ENCODE peak calls at places on chromosome 12, in ten cellular contexts. A, U, R, C, J, Z, Q, E, B and D are unnamed samples.

GRCh38 chr12:10364839-10365681 is 24.8 kb downstream of the KLRK1 start:
- DNase-seq in A (no peak), U (peak; percentile 60), R (peak; percentile 89), C (peak; percentile 70), J (peak; percentile 81), Z (no peak), Q (peak; percentile 69), E (peak; percentile 89), B (peak; percentile 83), D (peak; percentile 71)

GRCh38 chr12:132018193-132018916 is 68.6 kb downstream of the EP400 start:
- DNase-seq in A (no peak), U (no peak), R (no peak), C (no peak), J (no peak), Z (peak; percentile 36), Q (no peak), E (no peak), B (no peak), D (no peak)

GRCh38 chr12:57845478-57846284 is 848 bp downstream of the CTDSP2 start:
- DNase-seq in A (peak; percentile 84), U (peak; percentile 93), R (peak; percentile 88), C (peak; percentile 68), J (peak; percentile 65), Z (peak; percentile 95), Q (no peak), E (peak; percentile 60), B (peak; percentile 54), D (peak; percentile 77)

GRCh38 chr12:122980192-122981035 is at the start of gene ARL6IP4:
- DNase-seq in A (peak; percentile 54), U (peak; percentile 87), R (peak; percentile 82), C (peak; percentile 56), J (peak; percentile 64), Z (peak; percentile 95), Q (peak; percentile 73), E (peak; percentile 81), B (peak; percentile 47), D (peak; percentile 70)

GRCh38 chr12:96258451-96258933 is 64.3 kb downstream of the ELK3 start:
- DNase-seq in A (no peak), U (peak; percentile 81), R (no peak), C (no peak), J (peak; percentile 69), Z (no peak), Q (peak; percentile 59), E (peak; percentile 16), B (peak; percentile 40), D (no peak)

GRCh38 chr12:113427882-113428281 is 5.7 kb downstream of the SDSL start:
- DNase-seq in A (no peak), U (no peak), R (no peak), C (no peak), J (no peak), Z (no peak), Q (no peak), E (no peak), B (no peak), D (no peak)

GRCh38 chr12:95974358-95974757 is 21.8 kb downstream of the HAL start:
- DNase-seq in A (no peak), U (no peak), R (no peak), C (no peak), J (no peak), Z (no peak), Q (no peak), E (no peak), B (no peak), D (no peak)

GRCh38 chr12:968561-968960 is 19.1 kb upstream of the RAD52 start:
- DNase-seq in A (no peak), U (no peak), R (no peak), C (no peak), J (no peak), Z (no peak), Q (no peak), E (no peak), B (no peak), D (no peak)

GRCh38 chr12:42574879-42575278 is 14.7 kb downstream of the PRICKLE1 start:
- DNase-seq in A (no peak), U (no peak), R (no peak), C (no peak), J (no peak), Z (no peak), Q (no peak), E (no peak), B (no peak), D (no peak)

GRCh38 chr12:41983394-41983793 is 161.3 kb downstream of the GXYLT1 start:
- DNase-seq in A (no peak), U (no peak), R (no peak), C (no peak), J (no peak), Z (no peak), Q (no peak), E (no peak), B (no peak), D (no peak)

GRCh38 chr12:116647802-116648201 is 88.6 kb downstream of the MAP1LC3B2 start:
- DNase-seq in A (no peak), U (no peak), R (no peak), C (no peak), J (no peak), Z (no peak), Q (no peak), E (no peak), B (no peak), D (no peak)

GRCh38 chr12:115354007-115354452 is 670.1 kb upstream of the TBX3 start:
- DNase-seq in A (no peak), U (peak; percentile 55), R (peak; percentile 84), C (peak; percentile 74), J (no peak), Z (no peak), Q (peak; percentile 30), E (no peak), B (no peak), D (peak; percentile 59)

GRCh38 chr12:132806857-132807256 is 21.8 kb downstream of the GOLGA3 start:
- DNase-seq in A (no peak), U (peak; percentile 47), R (no peak), C (no peak), J (no peak), Z (no peak), Q (no peak), E (no peak), B (no peak), D (no peak)

GRCh38 chr12:10361084-10361483 is 28.8 kb downstream of the KLRK1 start:
- DNase-seq in A (no peak), U (no peak), R (no peak), C (no peak), J (no peak), Z (no peak), Q (no peak), E (no peak), B (no peak), D (no peak)

GRCh38 chr12:105107176-105107496 is 395 bp upstream of the WASHC4 start:
- DNase-seq in A (no peak), U (no peak), R (no peak), C (no peak), J (peak; percentile 36), Z (no peak), Q (no peak), E (no peak), B (no peak), D (no peak)

GRCh38 chr12:64618953-64619590 is 8.8 kb downstream of the RASSF3 start:
- DNase-seq in A (no peak), U (no peak), R (no peak), C (no peak), J (no peak), Z (no peak), Q (no peak), E (no peak), B (no peak), D (no peak)

GRCh38 chr12:3998968-3999792 is 126.0 kb upstream of the PARP11 start:
- DNase-seq in A (no peak), U (no peak), R (peak; percentile 89), C (no peak), J (peak; percentile 60), Z (no peak), Q (peak; percentile 63), E (no peak), B (peak; percentile 21), D (peak; percentile 52)
- H3K27ac ChIP-seq in A (no peak overlapping the region), U (no peak overlapping the region), R (peak overlapping the region; percentile 97), C (no peak overlapping the region), J (no peak overlapping the region), Z (peak overlapping the region; percentile 69), Q (peak overlapping the region; percentile 62), E (no peak overlapping the region), B (no peak overlapping the region), D (peak overlapping the region; percentile 41)

DNA sequence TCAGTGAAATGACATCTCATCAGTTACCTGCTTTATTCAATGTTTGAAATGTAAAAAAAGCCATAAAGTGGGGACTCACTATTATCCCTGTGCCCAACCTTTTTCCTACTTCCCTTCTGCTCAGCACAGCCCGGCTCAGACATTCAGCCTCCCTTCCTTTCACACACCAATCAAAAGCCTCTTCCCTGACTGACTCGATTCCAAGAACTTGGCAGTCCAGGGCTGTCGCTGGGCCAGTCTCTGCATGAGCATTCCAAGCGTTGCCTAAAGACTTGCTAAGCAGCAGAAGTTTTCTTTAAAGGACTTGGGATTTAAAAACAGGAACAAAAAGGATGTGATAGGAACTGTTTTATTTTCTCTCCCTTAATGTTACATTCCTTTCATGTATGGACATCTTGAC is 22.7 kb downstream of the ITPR2 start:
- DNase-seq in A (no peak), U (peak; percentile 86), R (peak; percentile 15), C (peak; percentile 25), J (no peak), Z (no peak), Q (no peak), E (no peak), B (no peak), D (no peak)
- H3K4me3 ChIP-seq in A (no peak overlapping the region), U (no peak overlapping the region), R (no peak overlapping the region), C (no peak overlapping the region), J (no peak overlapping the region), Z (no peak overlapping the region), Q (no peak overlapping the region), E (no peak overlapping the region), B (no peak overlapping the region), D (no peak overlapping the region)

DNA sequence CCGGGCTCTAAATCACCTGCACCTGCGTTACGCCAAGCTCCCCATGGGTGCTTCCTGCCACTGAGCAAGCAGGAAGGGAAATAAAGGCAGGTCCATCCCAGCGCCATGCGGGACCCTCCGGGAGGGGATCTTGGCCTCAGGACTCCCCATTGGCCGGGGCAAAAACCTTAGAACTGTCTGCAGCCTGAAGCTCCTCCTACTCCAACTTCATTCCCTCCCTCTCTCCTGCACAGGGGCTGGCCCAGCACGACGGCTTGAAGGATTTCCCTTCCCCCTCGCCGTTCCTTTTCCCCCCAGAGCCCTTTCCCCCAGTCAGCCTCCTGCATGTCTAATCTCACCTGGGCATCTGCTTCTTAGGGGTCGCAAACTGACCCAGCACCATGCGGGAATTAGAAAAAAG is 137.2 kb upstream of the NCOR2 start:
- DNase-seq in A (no peak), U (no peak), R (no peak), C (no peak), J (no peak), Z (peak; percentile 47), Q (no peak), E (no peak), B (no peak), D (no peak)
- H3K27ac ChIP-seq in A (no peak overlapping the region), U (no peak overlapping the region), R (no peak overlapping the region), C (no peak overlapping the region), J (no peak overlapping the region), Z (peak overlapping the region; percentile 96), Q (no peak overlapping the region), E (no peak overlapping the region), B (no peak overlapping the region), D (no peak overlapping the region)

DNA sequence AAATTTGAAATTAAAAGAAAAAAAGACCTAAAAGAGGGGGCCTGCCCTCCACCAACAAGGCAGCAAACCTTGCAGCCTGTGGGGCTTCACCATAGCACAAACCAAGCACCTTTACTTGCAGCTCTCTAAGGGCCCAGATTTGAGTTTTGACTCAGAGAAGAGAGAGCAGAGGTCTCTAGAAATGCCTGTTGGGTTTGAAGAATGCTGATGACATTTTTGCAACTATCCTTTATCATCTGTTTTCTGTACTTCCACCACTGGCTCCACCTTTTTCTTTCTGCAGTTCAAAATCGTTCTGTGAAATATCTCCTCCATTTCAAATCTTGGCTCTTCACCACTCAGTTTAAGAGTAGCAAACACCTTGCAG is 83.8 kb upstream of the HMGA2 start:
- DNase-seq in A (no peak), U (no peak), R (no peak), C (no peak), J (no peak), Z (no peak), Q (no peak), E (no peak), B (no peak), D (no peak)
- H3K4me3 ChIP-seq in A (no peak overlapping the region), U (no peak overlapping the region), R (no peak overlapping the region), C (no peak overlapping the region), J (no peak overlapping the region), Z (no peak overlapping the region), Q (peak overlapping the region; percentile 55), E (no peak overlapping the region), B (no peak overlapping the region), D (no peak overlapping the region)